ENCODE peak calls at places on chromosomes 6 and 20, in nine cellular contexts. X is ACHN, M is psoas muscle, Q is mesendoderm, N is HuH-7, T is AML-193, W is HuH-7.5, I is pons, O is lung. L is an unnamed sample.
A peak's percentile ranks its signal among the peaks of the same experiment; 100 is the strongest.

GRCh38 chr6:156778615-156779205 is 1.5 kb downstream of the ARID1B start:
- DNase-seq in X (peak; percentile 52), M (peak; percentile 42), Q (peak; percentile 64), N (peak; percentile 62), T (peak; percentile 21), W (peak; percentile 56), I (no peak), O (peak; percentile 58), L (peak; percentile 64)

GRCh38 chr6:39811835-39812345 is 19.7 kb downstream of the DAAM2 start:
- DNase-seq in X (no peak), M (no peak), Q (no peak), N (no peak), T (no peak), W (no peak), I (no peak), O (no peak), L (no peak)

GRCh38 chr6:21496749-21497148 is 96.8 kb upstream of the SOX4 start:
- DNase-seq in X (no peak), M (no peak), Q (no peak), N (no peak), T (no peak), W (no peak), I (no peak), O (no peak), L (no peak)

GRCh38 chr20:59087829-59088433 is 45.3 kb upstream of the PRELID3B start:
- DNase-seq in X (peak; percentile 55), M (peak; percentile 81), Q (peak; percentile 79), N (peak; percentile 57), T (peak; percentile 60), W (peak; percentile 59), I (peak; percentile 73), O (peak; percentile 77), L (peak; percentile 66)

GRCh38 chr6:147131728-147132127 is 72.5 kb upstream of the STXBP5 start:
- DNase-seq in X (no peak), M (no peak), Q (peak; percentile 28), N (no peak), T (peak; percentile 98), W (no peak), I (peak; percentile 22), O (no peak), L (no peak)

GRCh38 chr6:137879301-137879700 is 12.2 kb downstream of the TNFAIP3 start:
- DNase-seq in X (no peak), M (no peak), Q (no peak), N (no peak), T (no peak), W (no peak), I (no peak), O (no peak), L (no peak)

GRCh38 chr6:24520929-24521546 is 26.3 kb downstream of the ALDH5A1 start:
- DNase-seq in X (peak; percentile 60), M (peak; percentile 33), Q (peak; percentile 69), N (peak; percentile 62), T (peak; percentile 48), W (peak; percentile 43), I (peak; percentile 8), O (peak; percentile 52), L (peak; percentile 49)

GRCh38 chr6:165889636-165890403 is 226.8 kb upstream of the PDE10A start:
- DNase-seq in X (peak; percentile 37), M (no peak), Q (peak; percentile 83), N (peak; percentile 34), T (no peak), W (no peak), I (peak; percentile 17), O (no peak), L (peak; percentile 20)

GRCh38 chr6:21538186-21538798 is 55.3 kb upstream of the SOX4 start:
- DNase-seq in X (no peak), M (no peak), Q (peak; percentile 39), N (no peak), T (no peak), W (no peak), I (peak; percentile 40), O (no peak), L (no peak)

GRCh38 chr6:47187883-47188587 is 121.7 kb downstream of the TNFRSF21 start:
- DNase-seq in X (no peak), M (no peak), Q (no peak), N (no peak), T (no peak), W (no peak), I (no peak), O (no peak), L (peak; percentile 72)